ENCODE peak calls at places on chromosome 14, in six cellular contexts. J is activated CD8-positive, alpha-beta memory T cell treated with anti-CD3 and anti-CD28 coated beads, Interleukin-2, amount 50 U/mL, for 4 hours; I is effector CD4-positive, alpha-beta T cell; K is Caki2; A is CD8-positive, alpha-beta memory T cell; G is fibroblast of lung. V is an unnamed sample.

GRCh38 chr14:53391631-53392030 is 238.5 kb upstream of the DDHD1 start:
- DNase-seq in K (no peak), A (no peak), G (peak), J (no peak), I (no peak), V (no peak)

GRCh38 chr14:77302926-77303325 is 17.8 kb downstream of the POMT2 start:
- DNase-seq in G (peak), J (no peak), K (peak), I (no peak), A (no peak), V (no peak)

GRCh38 chr14:52380294-52380693 is 66.2 kb downstream of the PTGER2 start:
- DNase-seq in G (peak), A (no peak), I (no peak), J (no peak), K (peak), V (no peak)

GRCh38 chr14:86541969-86542368 is 1012.0 kb downstream of the FLRT2 start:
- DNase-seq in A (no peak), G (no peak), K (no peak), I (no peak), J (no peak), V (no peak)

GRCh38 chr14:72801381-72801812 is 92.5 kb downstream of the DPF3 start:
- DNase-seq in J (no peak), A (no peak), K (peak), I (no peak), G (peak), V (peak)

GRCh38 chr14:53331247-53331646 is 178.1 kb upstream of the DDHD1 start:
- DNase-seq in A (no peak), J (no peak), K (peak), I (no peak), G (peak), V (no peak)

GRCh38 chr14:64337901-64338615 is 43.9 kb upstream of the ESR2 start:
- DNase-seq in K (peak), G (peak), J (no peak), I (peak), A (no peak), V (no peak)

GRCh38 chr14:103007555-103007954 is 49.8 kb downstream of the CDC42BPB start:
- DNase-seq in K (no peak), I (no peak), J (no peak), A (no peak), G (no peak), V (no peak)

GRCh38 chr14:105146976-105147700 is 21.4 kb downstream of the JAG2 start:
- DNase-seq in J (no peak), I (no peak), K (no peak), G (no peak), A (no peak), V (no peak)